ENCODE peak calls at places on chromosomes 3 and 15, in five cellular contexts. One of them, this sample, is unnamed.
A peak's percentile ranks its signal among the peaks of the same experiment; 100 is the strongest.

GRCh38 chr3:155032918-155033317 is 47.2 kb upstream of the MME start:
- DNase-seq in K562: no peak
- DNase-seq in HCT116: no peak
- DNase-seq in GM12878: no peak
- DNase-seq in H1: no peak
- DNase-seq in this sample: no peak

GRCh38 chr3:42591811-42592210 is 1.2 kb downstream of the SS18L2 start:
- DNase-seq in GM12878: no peak
- DNase-seq in H1: no peak
- DNase-seq in K562: no peak
- DNase-seq in HCT116: no peak
- DNase-seq in this sample: no peak

GRCh38 chr3:143648708-143649107 is 199.6 kb downstream of the SLC9A9 start:
- DNase-seq in H1: peak; percentile 54
- DNase-seq in HCT116: peak; percentile 19
- DNase-seq in GM12878: no peak
- DNase-seq in K562: peak; percentile 15
- DNase-seq in this sample: no peak

GRCh38 chr3:164522073-164522763 is 556.1 kb downstream of the SI start:
- DNase-seq in GM12878: no peak
- DNase-seq in H1: no peak
- DNase-seq in K562: no peak
- DNase-seq in HCT116: no peak
- DNase-seq in this sample: no peak

GRCh38 chr3:177111541-177111949 is 85.7 kb downstream of the TBL1XR1 start:
- DNase-seq in K562: no peak
- DNase-seq in GM12878: no peak
- DNase-seq in H1: no peak
- DNase-seq in HCT116: no peak
- DNase-seq in this sample: peak; percentile 83

GRCh38 chr3:118097226-118097625 is 937.4 kb downstream of the IGSF11 start:
- DNase-seq in H1: no peak
- DNase-seq in HCT116: no peak
- DNase-seq in GM12878: no peak
- DNase-seq in K562: no peak
- DNase-seq in this sample: no peak

GRCh38 chr3:124229407-124229806 is 237.5 kb upstream of the ROPN1 start:
- DNase-seq in HCT116: no peak
- DNase-seq in GM12878: no peak
- DNase-seq in H1: no peak
- DNase-seq in K562: no peak
- DNase-seq in this sample: no peak

GRCh38 chr15:60758961-60759729 is 280.2 kb upstream of the ICE2 start:
- DNase-seq in GM12878: no peak
- DNase-seq in HCT116: no peak
- DNase-seq in K562: no peak
- DNase-seq in H1: no peak
- DNase-seq in this sample: no peak

GRCh38 chr15:48440084-48440483 is 108.9 kb downstream of the DUT start:
- DNase-seq in HCT116: no peak
- DNase-seq in GM12878: no peak
- DNase-seq in H1: peak; percentile 52
- DNase-seq in K562: no peak
- DNase-seq in this sample: no peak

GRCh38 chr3:99684678-99685077 is 46.3 kb downstream of the COL8A1 start:
- DNase-seq in GM12878: no peak
- DNase-seq in H1: no peak
- DNase-seq in HCT116: no peak
- DNase-seq in K562: no peak
- DNase-seq in this sample: no peak

GRCh38 chr15:45134682-45135604 is 5.1 kb downstream of the DUOX1 start:
- DNase-seq in GM12878: no peak
- DNase-seq in H1: peak; percentile 71
- DNase-seq in HCT116: no peak
- DNase-seq in K562: no peak
- DNase-seq in this sample: no peak

GRCh38 chr3:4570840-4571621 is 77.9 kb downstream of the ITPR1 start:
- DNase-seq in HCT116: no peak
- DNase-seq in H1: no peak
- DNase-seq in K562: no peak
- DNase-seq in GM12878: no peak
- DNase-seq in this sample: peak; percentile 85

GRCh38 chr15:64324513-64324912 is 31.5 kb downstream of the CSNK1G1 start:
- DNase-seq in GM12878: no peak
- DNase-seq in HCT116: no peak
- DNase-seq in H1: no peak
- DNase-seq in K562: no peak
- DNase-seq in this sample: no peak

GRCh38 chr15:64245405-64245804 is 82.6 kb upstream of the PPIB start:
- DNase-seq in K562: no peak
- DNase-seq in HCT116: no peak
- DNase-seq in GM12878: no peak
- DNase-seq in H1: no peak
- DNase-seq in this sample: no peak

GRCh38 chr15:90934256-90934948 is 683 bp upstream of the UNC45A start:
- DNase-seq in K562: peak; percentile 88
- DNase-seq in HCT116: peak; percentile 77
- DNase-seq in H1: peak; percentile 94
- DNase-seq in GM12878: peak; percentile 43
- DNase-seq in this sample: peak; percentile 81

GRCh38 chr15:63076136-63077005 is 33.8 kb downstream of the TPM1 start:
- DNase-seq in K562: no peak
- DNase-seq in H1: no peak
- DNase-seq in HCT116: no peak
- DNase-seq in GM12878: no peak
- DNase-seq in this sample: no peak

GRCh38 chr3:171384101-171384891 is 75.9 kb downstream of the TNIK start:
- DNase-seq in K562: no peak
- DNase-seq in GM12878: no peak
- DNase-seq in HCT116: no peak
- DNase-seq in H1: no peak
- DNase-seq in this sample: no peak

GRCh38 chr15:90859234-90860131 is 8.9 kb upstream of the FURIN start:
- DNase-seq in GM12878: no peak
- DNase-seq in HCT116: no peak
- DNase-seq in K562: no peak
- DNase-seq in H1: no peak
- DNase-seq in this sample: peak; percentile 71

GRCh38 chr3:120497318-120497717 is 46.5 kb upstream of the FSTL1 start:
- DNase-seq in GM12878: no peak
- DNase-seq in H1: no peak
- DNase-seq in K562: no peak
- DNase-seq in HCT116: no peak
- DNase-seq in this sample: no peak

GRCh38 chr3:123314409-123315270 is 112.9 kb downstream of the SEC22A start:
- DNase-seq in HCT116: no peak
- DNase-seq in GM12878: no peak
- DNase-seq in K562: no peak
- DNase-seq in H1: peak; percentile 90
- DNase-seq in this sample: no peak

GRCh38 chr3:53196575-53197407 is 35.8 kb downstream of the PRKCD start:
- DNase-seq in H1: no peak
- DNase-seq in K562: peak; percentile 38
- DNase-seq in HCT116: peak; percentile 83
- DNase-seq in GM12878: peak; percentile 79
- DNase-seq in this sample: peak; percentile 72

GRCh38 chr3:180049391-180049790 is 12.7 kb upstream of the PEX5L start:
- DNase-seq in H1: no peak
- DNase-seq in K562: no peak
- DNase-seq in HCT116: no peak
- DNase-seq in GM12878: no peak
- DNase-seq in this sample: no peak

GRCh38 chr15:45705510-45706473 is 71.0 kb downstream of the SQOR start:
- DNase-seq in HCT116: peak; percentile 71
- DNase-seq in GM12878: peak; percentile 63
- DNase-seq in H1: peak; percentile 83
- DNase-seq in K562: peak; percentile 60
- DNase-seq in this sample: peak; percentile 68

GRCh38 chr15:28096411-28096719 is 2.8 kb downstream of the OCA2 start:
- DNase-seq in GM12878: no peak
- DNase-seq in K562: no peak
- DNase-seq in HCT116: no peak
- DNase-seq in H1: no peak
- DNase-seq in this sample: no peak

GRCh38 chr3:50510325-50510724 is 6.9 kb upstream of the CACNA2D2 start:
- DNase-seq in GM12878: no peak
- DNase-seq in H1: no peak
- DNase-seq in HCT116: no peak
- DNase-seq in K562: no peak
- DNase-seq in this sample: no peak

GRCh38 chr3:110577856-110578255 is 493.8 kb upstream of the NECTIN3 start:
- DNase-seq in HCT116: no peak
- DNase-seq in GM12878: no peak
- DNase-seq in K562: no peak
- DNase-seq in H1: no peak
- DNase-seq in this sample: no peak

GRCh38 chr3:5079761-5080160 is 42.3 kb upstream of the ARL8B start:
- DNase-seq in K562: no peak
- DNase-seq in GM12878: no peak
- DNase-seq in H1: no peak
- DNase-seq in HCT116: no peak
- DNase-seq in this sample: no peak

GRCh38 chr15:66785637-66786036 is 83.6 kb downstream of the SMAD6 start:
- DNase-seq in HCT116: no peak
- DNase-seq in K562: no peak
- DNase-seq in H1: no peak
- DNase-seq in GM12878: no peak
- DNase-seq in this sample: no peak

GRCh38 chr3:193617628-193618027 is 24.6 kb downstream of the OPA1 start:
- DNase-seq in HCT116: no peak
- DNase-seq in K562: no peak
- DNase-seq in GM12878: no peak
- DNase-seq in H1: no peak
- DNase-seq in this sample: no peak

GRCh38 chr3:150763122-150763840 is at the start of gene SIAH2:
- DNase-seq in HCT116: peak; percentile 89
- DNase-seq in K562: peak; percentile 92
- DNase-seq in GM12878: peak; percentile 71
- DNase-seq in H1: peak; percentile 81
- DNase-seq in this sample: peak; percentile 92

GRCh38 chr3:158762701-158763100 is 30.4 kb upstream of the RARRES1 start:
- DNase-seq in K562: no peak
- DNase-seq in H1: no peak
- DNase-seq in HCT116: no peak
- DNase-seq in GM12878: no peak
- DNase-seq in this sample: no peak

GRCh38 chr3:53243785-53244184 is 12.0 kb downstream of the TKT start:
- DNase-seq in K562: no peak
- DNase-seq in HCT116: no peak
- DNase-seq in GM12878: no peak
- DNase-seq in H1: no peak
- DNase-seq in this sample: no peak

GRCh38 chr15:49063402-49064280 is 17.4 kb upstream of the SECISBP2L start:
- DNase-seq in GM12878: no peak
- DNase-seq in K562: no peak
- DNase-seq in H1: peak; percentile 50
- DNase-seq in HCT116: no peak
- DNase-seq in this sample: no peak

GRCh38 chr15:69749274-69749673 is 296.7 kb downstream of the RPLP1 start:
- DNase-seq in GM12878: no peak
- DNase-seq in H1: no peak
- DNase-seq in HCT116: no peak
- DNase-seq in K562: no peak
- DNase-seq in this sample: no peak

GRCh38 chr15:31365032-31365654 is 38.5 kb downstream of the KLF13 start:
- DNase-seq in K562: no peak
- DNase-seq in HCT116: no peak
- DNase-seq in GM12878: no peak
- DNase-seq in H1: no peak
- DNase-seq in this sample: no peak

GRCh38 chr15:31365655-31366127 is 39.1 kb downstream of the KLF13 start:
- DNase-seq in H1: peak; percentile 78
- DNase-seq in HCT116: no peak
- DNase-seq in K562: peak; percentile 86
- DNase-seq in GM12878: no peak
- DNase-seq in this sample: no peak

GRCh38 chr15:31367730-31368344 is 41.2 kb downstream of the KLF13 start:
- DNase-seq in GM12878: no peak
- DNase-seq in K562: no peak
- DNase-seq in H1: no peak
- DNase-seq in HCT116: no peak
- DNase-seq in this sample: no peak

GRCh38 chr15:31366169-31366734 is 39.6 kb downstream of the KLF13 start:
- DNase-seq in HCT116: no peak
- DNase-seq in H1: no peak
- DNase-seq in GM12878: no peak
- DNase-seq in K562: no peak
- DNase-seq in this sample: no peak

GRCh38 chr15:31367021-31367729 is 40.5 kb downstream of the KLF13 start:
- DNase-seq in K562: no peak
- DNase-seq in GM12878: no peak
- DNase-seq in HCT116: no peak
- DNase-seq in H1: no peak
- DNase-seq in this sample: no peak
- TF ChIP-seq POLR2AphosphoS5 in K562: no peak
- TF ChIP-seq POLR2AphosphoS5 in GM12878: no peak
- TF ChIP-seq POLR2AphosphoS5 in HCT116: no peak
- TF ChIP-seq POLR2AphosphoS5 in H1: no peak
- TF ChIP-seq POLR2AphosphoS5 in this sample: no peak

GRCh38 chr3:162274070-162274469 is 777.5 kb downstream of the OTOL1 start:
- DNase-seq in K562: no peak
- DNase-seq in GM12878: no peak
- DNase-seq in HCT116: no peak
- DNase-seq in H1: no peak
- DNase-seq in this sample: no peak
- TF ChIP-seq SRF in K562: no peak
- TF ChIP-seq SRF in GM12878: no peak
- TF ChIP-seq SRF in HCT116: no peak
- TF ChIP-seq SRF in H1: no peak
- TF ChIP-seq SRF in this sample: no peak

GRCh38 chr3:51646091-51646490 is 25.0 kb upstream of the TEX264 start:
- DNase-seq in H1: no peak
- DNase-seq in GM12878: no peak
- DNase-seq in HCT116: no peak
- DNase-seq in K562: no peak
- DNase-seq in this sample: no peak
- TF ChIP-seq YY1 in H1: no peak
- TF ChIP-seq YY1 in GM12878: no peak
- TF ChIP-seq YY1 in HCT116: no peak
- TF ChIP-seq YY1 in K562: no peak
- TF ChIP-seq YY1 in this sample: no peak

GRCh38 chr3:32498992-32499391 is 3.7 kb downstream of the CMTM6 start:
- DNase-seq in GM12878: no peak
- DNase-seq in H1: no peak
- DNase-seq in K562: no peak
- DNase-seq in HCT116: no peak
- DNase-seq in this sample: no peak

GRCh38 chr3:32492684-32493436 is 9.8 kb downstream of the CMTM6 start:
- DNase-seq in GM12878: no peak
- DNase-seq in HCT116: no peak
- DNase-seq in K562: no peak
- DNase-seq in H1: no peak
- DNase-seq in this sample: no peak

GRCh38 chr3:32495609-32496008 is 7.0 kb downstream of the CMTM6 start:
- DNase-seq in H1: no peak
- DNase-seq in HCT116: no peak
- DNase-seq in K562: no peak
- DNase-seq in GM12878: no peak
- DNase-seq in this sample: no peak

GRCh38 chr3:32493437-32494414 is 8.9 kb downstream of the CMTM6 start:
- DNase-seq in H1: no peak
- DNase-seq in K562: no peak
- DNase-seq in GM12878: no peak
- DNase-seq in HCT116: no peak
- DNase-seq in this sample: no peak

GRCh38 chr3:32495085-32495484 is 7.6 kb downstream of the CMTM6 start:
- DNase-seq in GM12878: no peak
- DNase-seq in H1: no peak
- DNase-seq in HCT116: no peak
- DNase-seq in K562: no peak
- DNase-seq in this sample: no peak
- TF ChIP-seq POLR2AphosphoS5 in GM12878: no peak
- TF ChIP-seq POLR2AphosphoS5 in H1: no peak
- TF ChIP-seq POLR2AphosphoS5 in HCT116: no peak
- TF ChIP-seq POLR2AphosphoS5 in K562: no peak
- TF ChIP-seq POLR2AphosphoS5 in this sample: no peak

This sample was measured in HepG2.